ENCODE peak calls at places on chromosomes 12 and 14, in ten cellular contexts. E, V, L, F, Z, C, X, W, A and H are unnamed samples.

GRCh38 chr14:68894802-68895201 is 84.3 kb downstream of the ACTN1 start:
- DNase-seq in W (no peak), A (no peak), Z (peak), C (no peak), X (no peak), F (no peak), V (no peak), L (no peak), E (no peak), H (no peak)

GRCh38 chr12:115020091-115020490 is 336.1 kb upstream of the TBX3 start:
- DNase-seq in C (no peak), W (no peak), V (no peak), E (no peak), F (no peak), Z (no peak), L (no peak), A (no peak), X (no peak), H (no peak)

GRCh38 chr14:105201156-105201927 is 20.2 kb upstream of the NUDT14 start:
- DNase-seq in W (no peak), F (no peak), V (no peak), L (no peak), Z (no peak), A (no peak), X (no peak), E (no peak), C (no peak), H (no peak)

GRCh38 chr14:101808020-101808641 is 46.6 kb downstream of the PPP2R5C start:
- DNase-seq in X (no peak), A (no peak), F (no peak), C (no peak), E (no peak), L (peak), Z (no peak), W (no peak), V (peak), H (no peak)

GRCh38 chr14:23829736-23830474 is 123.7 kb upstream of the DHRS4 start:
- DNase-seq in C (no peak), Z (peak), V (no peak), E (no peak), L (no peak), F (no peak), W (peak), A (no peak), X (peak), H (no peak)

GRCh38 chr12:120830052-120830940 is 73.9 kb downstream of the SPPL3 start:
- DNase-seq in E (no peak), F (no peak), Z (peak), A (no peak), L (no peak), W (no peak), X (no peak), C (no peak), V (no peak), H (no peak)

GRCh38 chr14:36394593-36394992 is 74.2 kb upstream of the MBIP start:
- DNase-seq in F (no peak), L (no peak), V (no peak), W (no peak), E (no peak), Z (no peak), X (no peak), A (no peak), C (no peak), H (no peak)

GRCh38 chr14:95291859-95292542 is 27.7 kb downstream of the CLMN start:
- DNase-seq in Z (peak), F (peak), V (peak), C (peak), A (peak), W (no peak), L (no peak), X (peak), E (no peak), H (no peak)

GRCh38 chr14:65203574-65203973 is 101.3 kb upstream of the MAX start:
- DNase-seq in Z (no peak), V (no peak), A (no peak), F (no peak), E (no peak), X (no peak), L (no peak), W (no peak), C (no peak), H (no peak)

GRCh38 chr14:75428230-75429104 is 645 bp downstream of the JDP2 start:
- DNase-seq in L (peak), E (no peak), X (no peak), F (peak), V (no peak), Z (peak), W (no peak), A (peak), C (no peak), H (no peak)

GRCh38 chr14:66072190-66072905 is 413.8 kb upstream of the CCDC196 start:
- DNase-seq in E (no peak), F (no peak), Z (no peak), V (no peak), C (no peak), W (no peak), L (no peak), X (no peak), A (no peak), H (no peak)

GRCh38 chr14:100028990-100029677 is 36.1 kb upstream of the EVL start:
- DNase-seq in E (no peak), V (no peak), L (no peak), C (no peak), F (no peak), Z (peak), A (no peak), X (no peak), W (no peak), H (no peak)

GRCh38 chr14:87896393-87897380 is 96.3 kb downstream of the GALC start:
- DNase-seq in L (no peak), F (peak), Z (peak), A (peak), W (peak), E (no peak), V (peak), X (no peak), C (no peak), H (no peak)

GRCh38 chr12:1830981-1831930 is 10.9 kb downstream of the LRTM2 start:
- DNase-seq in V (no peak), C (no peak), F (no peak), E (no peak), W (peak), X (no peak), L (peak), Z (peak), A (no peak), H (no peak)

GRCh38 chr14:91127411-91127810 is 13.5 kb downstream of the DGLUCY start:
- DNase-seq in W (no peak), E (no peak), A (peak), C (no peak), Z (no peak), F (no peak), L (no peak), V (peak), X (no peak), H (no peak)